ENCODE peak calls at places on chromosome 20, in four cellular contexts. C is K562, Q is heart right ventricle, L is left lung. O is an unnamed sample.
A peak's percentile ranks its signal among the peaks of the same experiment; 100 is the strongest.

GRCh38 chr20:8534368-8534767 is 402.3 kb downstream of the PLCB1 start:
- ATAC-seq in C (no peak), Q (no peak), L (no peak), O (no peak)

GRCh38 chr20:43170771-43171170 is 18.9 kb downstream of the PTPRT start:
- ATAC-seq in C (no peak), Q (no peak), L (no peak), O (no peak)

GRCh38 chr20:57061058-57061900 is 205.2 kb downstream of the BMP7 start:
- ATAC-seq in C (peak; percentile 71), Q (no peak), L (no peak), O (no peak)

GRCh38 chr20:43900062-43900461 is 14.6 kb upstream of the TOX2 start:
- ATAC-seq in C (no peak), Q (peak; percentile 28), L (no peak), O (peak; percentile 57)

GRCh38 chr20:47744803-47745202 is 40.5 kb downstream of the SULF2 start:
- ATAC-seq in C (no peak), Q (no peak), L (no peak), O (no peak)

GRCh38 chr20:24892931-24893330 is 56.1 kb upstream of the CST7 start:
- ATAC-seq in C (no peak), Q (no peak), L (no peak), O (no peak)

GRCh38 chr20:47466704-47467459 is 34.8 kb upstream of the NCOA3 start:
- ATAC-seq in C (no peak), Q (no peak), L (no peak), O (no peak)

GRCh38 chr20:44695295-44696230 is 19.6 kb upstream of the CCN5 start:
- ATAC-seq in C (no peak), Q (no peak), L (no peak), O (peak; percentile 65)

GRCh38 chr20:48797275-48797825 is 30.4 kb downstream of the PREX1 start:
- ATAC-seq in C (no peak), Q (no peak), L (peak; percentile 70), O (peak; percentile 66)

GRCh38 chr20:42701948-42702347 is 487.8 kb downstream of the PTPRT start:
- ATAC-seq in C (no peak), Q (no peak), L (no peak), O (no peak)

GRCh38 chr20:10603971-10604864 is 69.6 kb downstream of the JAG1 start:
- ATAC-seq in C (no peak), Q (peak; percentile 79), L (peak; percentile 90), O (peak; percentile 93)
- H3K4me3 ChIP-seq in C (no peak overlapping the region), Q (no peak overlapping the region), L (no peak overlapping the region), O (no peak overlapping the region)

GRCh38 chr20:35458388-35458787 is 3.0 kb downstream of the CEP250 start:
- ATAC-seq in C (no peak), Q (no peak), L (no peak), O (no peak)
- H3K4me3 ChIP-seq in C (no peak overlapping the region), Q (no peak overlapping the region), L (no peak overlapping the region), O (no peak overlapping the region)

GRCh38 chr20:16381444-16381843 is 191.8 kb downstream of the KIF16B start:
- ATAC-seq in C (no peak), Q (no peak), L (peak; percentile 52), O (no peak)

GRCh38 chr20:16378712-16379111 is 194.5 kb downstream of the KIF16B start:
- ATAC-seq in C (no peak), Q (no peak), L (no peak), O (no peak)

GRCh38 chr20:16378122-16378521 is 195.1 kb downstream of the KIF16B start:
- ATAC-seq in C (no peak), Q (no peak), L (no peak), O (no peak)
- H3K4me3 ChIP-seq in C (no peak overlapping the region), Q (no peak overlapping the region), L (no peak overlapping the region), O (no peak overlapping the region)

GRCh38 chr20:54086444-54087134 is 16.2 kb upstream of the BCAS1 start:
- ATAC-seq in C (no peak), Q (no peak), L (no peak), O (no peak)
- H3K4me3 ChIP-seq in C (no peak overlapping the region), Q (no peak overlapping the region), L (no peak overlapping the region), O (no peak overlapping the region)

DNA sequence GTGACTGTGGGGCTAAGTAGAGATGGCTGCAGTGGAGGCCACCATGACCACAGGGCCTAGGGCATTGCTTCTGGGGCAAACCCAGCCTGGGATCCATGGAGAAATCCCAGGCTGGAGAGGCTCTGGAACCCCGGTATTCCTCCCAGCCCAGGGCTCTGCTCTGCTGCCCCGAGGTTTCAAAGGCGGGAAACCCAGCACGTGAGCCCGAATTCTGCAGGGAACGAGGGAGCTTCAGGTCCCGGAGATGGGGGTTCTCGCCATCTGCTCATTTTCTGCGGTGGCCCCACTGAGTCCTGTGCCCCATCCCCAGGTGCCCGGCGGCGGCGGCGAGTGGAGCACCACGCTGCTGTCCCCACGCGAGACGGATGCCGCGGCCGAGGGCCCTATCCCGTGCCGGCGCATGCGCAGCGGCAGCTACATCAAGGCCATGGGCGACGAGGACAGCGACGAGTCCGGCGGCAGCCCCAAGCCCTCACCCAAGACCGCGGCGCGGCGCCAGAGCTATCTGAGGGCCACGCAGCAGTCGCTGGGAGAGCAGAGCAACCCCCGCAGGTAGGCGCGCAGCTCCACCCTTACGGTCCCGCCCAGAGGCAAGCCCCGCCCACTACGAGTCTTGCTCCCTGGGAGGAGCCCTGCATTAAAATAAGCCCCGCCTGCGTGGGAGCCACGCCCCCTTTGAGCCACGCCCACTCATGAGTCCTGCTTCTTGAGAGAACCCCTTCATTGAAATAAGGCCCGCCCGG is 105.3 kb upstream of the MYL9 start:
- ATAC-seq in C (peak; percentile 99), Q (peak; percentile 40), L (peak; percentile 90), O (peak; percentile 54)
- H3K4me3 ChIP-seq in C (peak overlapping the region; percentile 24), Q (peak overlapping the region; percentile 35), L (peak overlapping the region; percentile 42), O (peak overlapping the region; percentile 25)

GRCh38 chr20:49983123-49983847 is 505 bp downstream of the SNAI1 start:
- ATAC-seq in C (no peak), Q (no peak), L (no peak), O (no peak)
- H3K4me3 ChIP-seq in C (peak overlapping the region; percentile 92), Q (peak overlapping the region; percentile 55), L (peak overlapping the region; percentile 50), O (peak overlapping the region; percentile 59)

GRCh38 chr20:32909451-32909850 is 50.7 kb downstream of the EFCAB8 start:
- ATAC-seq in C (no peak), Q (no peak), L (no peak), O (no peak)

GRCh38 chr20:32908334-32909292 is 49.9 kb downstream of the EFCAB8 start:
- ATAC-seq in C (no peak), Q (no peak), L (no peak), O (no peak)

GRCh38 chr20:32906871-32907495 is 48.3 kb downstream of the EFCAB8 start:
- ATAC-seq in C (no peak), Q (no peak), L (no peak), O (no peak)

GRCh38 chr20:32906200-32906599 is 47.5 kb downstream of the EFCAB8 start:
- ATAC-seq in C (peak; percentile 36), Q (no peak), L (no peak), O (no peak)

DNA sequence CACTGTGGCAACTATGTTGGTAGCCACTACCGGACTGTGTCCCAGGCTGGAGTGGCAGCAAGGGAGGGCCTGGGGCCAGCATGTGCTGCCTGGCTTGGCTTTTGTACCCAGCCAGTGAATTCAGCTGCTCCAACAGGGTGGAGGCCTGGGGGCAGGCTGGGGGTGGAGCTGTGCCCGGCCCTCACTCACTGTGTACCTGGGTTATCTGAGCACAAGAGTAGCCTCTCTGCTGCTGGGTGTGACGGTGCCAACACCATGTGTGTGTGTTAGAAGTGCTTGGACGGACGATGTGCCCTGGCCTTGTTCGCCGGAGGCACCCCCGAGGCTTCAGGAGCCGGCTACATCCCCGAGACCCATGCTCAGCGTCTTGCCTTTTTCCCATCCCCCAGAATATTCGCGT is 49.2 kb downstream of the EFCAB8 start:
- ATAC-seq in C (no peak), Q (no peak), L (peak; percentile 14), O (no peak)
- H3K4me3 ChIP-seq in C (no peak overlapping the region), Q (no peak overlapping the region), L (no peak overlapping the region), O (no peak overlapping the region)

GRCh38 chr20:17663040-17663399 is 19.0 kb downstream of the RRBP1 start:
- ATAC-seq in C (no peak), Q (no peak), L (no peak), O (no peak)
- H3K4me3 ChIP-seq in C (no peak overlapping the region), Q (no peak overlapping the region), L (no peak overlapping the region), O (no peak overlapping the region)

O was measured in gastroesophageal sphincter.